ENCODE peak calls at places on chromosomes 1 and 21, in six cellular contexts. Y, O, N, J, A and W are unnamed samples.
A peak's percentile ranks its signal among the peaks of the same experiment; 100 is the strongest.

GRCh38 chr21:44443891-44444285 is 11.4 kb upstream of the LRRC3 start:
- DNase-seq in J (peak; percentile 18), Y (no peak), O (no peak), A (no peak), N (peak; percentile 28), W (no peak)

GRCh38 chr21:15212214-15212613 is 147.4 kb upstream of the NRIP1 start:
- DNase-seq in A (no peak), J (no peak), Y (no peak), O (no peak), N (no peak), W (no peak)

GRCh38 chr1:14310491-14310890 is 288.0 kb upstream of the KAZN start:
- DNase-seq in A (no peak), N (no peak), Y (no peak), O (no peak), J (no peak), W (no peak)

GRCh38 chr1:182087951-182088350 is 26.4 kb upstream of the ZNF648 start:
- DNase-seq in A (no peak), J (no peak), N (no peak), Y (no peak), O (no peak), W (no peak)

GRCh38 chr1:208242829-208243521 is 1.2 kb downstream of the PLXNA2 start:
- DNase-seq in A (no peak), J (no peak), Y (no peak), O (peak; percentile 66), N (peak; percentile 70), W (no peak)

GRCh38 chr1:84573967-84574842 is at the start of gene CTBS:
- DNase-seq in Y (peak; percentile 84), N (peak; percentile 96), O (peak; percentile 95), J (peak; percentile 86), A (peak; percentile 77), W (peak; percentile 31)

GRCh38 chr1:187264995-187265602 is 436.4 kb downstream of the PLA2G4A start:
- DNase-seq in A (peak; percentile 80), N (no peak), O (peak; percentile 77), J (no peak), Y (peak; percentile 19), W (peak; percentile 7)

GRCh38 chr1:84773195-84773594 is 82.9 kb upstream of the SSX2IP start:
- DNase-seq in O (no peak), J (no peak), N (no peak), A (no peak), Y (no peak), W (no peak)

GRCh38 chr1:228001738-228002535 is 4.9 kb upstream of the WNT3A start:
- DNase-seq in N (peak; percentile 34), J (no peak), A (no peak), O (no peak), Y (no peak), W (no peak)

GRCh38 chr1:47409311-47410085 is 6.6 kb upstream of the FOXE3 start:
- DNase-seq in Y (peak; percentile 42), J (peak; percentile 66), A (no peak), N (no peak), O (no peak), W (no peak)

GRCh38 chr1:36876990-36877389 is 157.3 kb downstream of the GRIK3 start:
- DNase-seq in O (no peak), Y (no peak), A (no peak), N (no peak), J (no peak), W (no peak)

GRCh38 chr1:230250676-230251075 is 175.5 kb downstream of the PGBD5 start:
- DNase-seq in O (peak; percentile 43), J (no peak), A (no peak), N (no peak), Y (no peak), W (no peak)

GRCh38 chr1:102191723-102192122 is 195.0 kb upstream of the OLFM3 start:
- DNase-seq in Y (peak; percentile 58), N (no peak), A (peak; percentile 57), O (peak; percentile 77), J (peak; percentile 34), W (peak; percentile 15)

GRCh38 chr1:4044967-4045366 is 144.9 kb upstream of the C1orf174 start:
- DNase-seq in J (no peak), Y (peak; percentile 74), O (no peak), A (no peak), N (no peak), W (no peak)

GRCh38 chr1:68199603-68200002 is 32.7 kb downstream of the WLS start:
- DNase-seq in Y (peak; percentile 74), N (no peak), A (no peak), J (peak; percentile 35), O (no peak), W (no peak)

GRCh38 chr1:165841582-165842362 is 14.4 kb downstream of the UCK2 start:
- DNase-seq in N (no peak), O (no peak), J (no peak), A (no peak), Y (no peak), W (no peak)

GRCh38 chr1:176165573-176165972 is 41.5 kb downstream of the COP1 start:
- DNase-seq in N (no peak), Y (no peak), A (no peak), J (no peak), O (no peak), W (no peak)

GRCh38 chr1:246106342-246106763 is 400.7 kb downstream of the SMYD3 start:
- DNase-seq in N (no peak), Y (no peak), A (no peak), J (no peak), O (no peak), W (no peak)

GRCh38 chr1:216665381-216665780 is 57.8 kb downstream of the ESRRG start:
- DNase-seq in Y (no peak), O (no peak), N (no peak), A (no peak), J (no peak), W (no peak)

GRCh38 chr1:65001238-65001792 is 35.0 kb upstream of the JAK1 start:
- DNase-seq in Y (no peak), O (peak; percentile 75), A (no peak), J (no peak), N (peak; percentile 86), W (no peak)

GRCh38 chr1:52424757-52425265 is 20.4 kb downstream of the PRPF38A start:
- DNase-seq in J (no peak), N (no peak), Y (no peak), A (no peak), O (no peak), W (no peak)

GRCh38 chr1:9321480-9321849 is 28.8 kb downstream of the SPSB1 start:
- DNase-seq in N (no peak), A (peak; percentile 74), J (no peak), O (no peak), Y (no peak), W (no peak)

GRCh38 chr1:26363549-26364448 is 8.8 kb downstream of the ZNF683 start:
- DNase-seq in J (peak; percentile 68), Y (peak; percentile 79), O (peak; percentile 94), N (peak; percentile 83), A (peak; percentile 75), W (no peak)

GRCh38 chr1:205925730-205926129 is 17.5 kb downstream of the SLC26A9 start:
- DNase-seq in N (no peak), O (no peak), Y (no peak), A (peak; percentile 60), J (peak; percentile 3), W (no peak)

GRCh38 chr1:55650449-55650848 is 435.3 kb upstream of the USP24 start:
- DNase-seq in J (no peak), N (no peak), A (no peak), O (no peak), Y (no peak), W (no peak)

GRCh38 chr21:37165606-37166005 is 92.6 kb downstream of the TTC3 start:
- DNase-seq in O (no peak), J (no peak), Y (no peak), A (no peak), N (no peak), W (no peak)

GRCh38 chr1:30414851-30415165 is 308.6 kb downstream of the MATN1 start:
- DNase-seq in O (no peak), J (no peak), Y (no peak), N (no peak), A (no peak), W (no peak)

GRCh38 chr1:84352298-84353106 is 45.8 kb upstream of the DNASE2B start:
- DNase-seq in J (no peak), O (no peak), N (no peak), A (no peak), Y (no peak), W (no peak)